ENCODE peak calls at places on chromosomes 13 and 19, in five cellular contexts. One of them, this sample, is unnamed. For H3K4me1, the result is how much of the 10 kb centered on the place peaks cover.

GRCh38 chr13:52371736-52372247 is 34.2 kb downstream of the THSD1 start:
- DNase-seq in heart right ventricle: no peak
- DNase-seq in GM23338: no peak
- DNase-seq in tibial nerve: no peak
- DNase-seq in uterus: no peak
- DNase-seq in this sample: no peak

GRCh38 chr19:10424011-10424637 is 3.8 kb downstream of the PDE4A start:
- DNase-seq in GM23338: peak
- DNase-seq in heart right ventricle: peak
- DNase-seq in uterus: peak
- DNase-seq in tibial nerve: peak
- DNase-seq in this sample: peak

GRCh38 chr13:51643882-51644281 is 59.6 kb downstream of the WDFY2 start:
- DNase-seq in tibial nerve: no peak
- DNase-seq in heart right ventricle: no peak
- DNase-seq in GM23338: no peak
- DNase-seq in uterus: no peak
- DNase-seq in this sample: no peak

GRCh38 chr19:12778020-12778904 is 2.9 kb upstream of the HOOK2 start:
- DNase-seq in GM23338: peak
- DNase-seq in tibial nerve: no peak
- DNase-seq in uterus: peak
- DNase-seq in heart right ventricle: peak
- DNase-seq in this sample: peak

GRCh38 chr19:3245050-3245449 is 20.6 kb downstream of the CELF5 start:
- DNase-seq in GM23338: no peak
- DNase-seq in heart right ventricle: no peak
- DNase-seq in uterus: no peak
- DNase-seq in tibial nerve: no peak
- DNase-seq in this sample: no peak

GRCh38 chr19:10517361-10517759 is at the start of gene S1PR5:
- DNase-seq in tibial nerve: no peak
- DNase-seq in GM23338: peak
- DNase-seq in heart right ventricle: peak
- DNase-seq in uterus: no peak
- DNase-seq in this sample: peak

GRCh38 chr19:2055871-2056809 is 5.1 kb upstream of the MKNK2 start:
- DNase-seq in uterus: peak
- DNase-seq in heart right ventricle: peak
- DNase-seq in tibial nerve: no peak
- DNase-seq in GM23338: peak
- DNase-seq in this sample: peak

GRCh38 chr13:73035660-73036059 is 23.1 kb upstream of the KLF5 start:
- DNase-seq in GM23338: peak
- DNase-seq in heart right ventricle: no peak
- DNase-seq in uterus: no peak
- DNase-seq in tibial nerve: no peak
- DNase-seq in this sample: no peak

GRCh38 chr19:36528921-36529518 is 949 bp upstream of the ZNF260 start:
- DNase-seq in uterus: no peak
- DNase-seq in tibial nerve: no peak
- DNase-seq in GM23338: peak
- DNase-seq in heart right ventricle: no peak
- DNase-seq in this sample: no peak

GRCh38 chr13:80341098-80341701 is at the start of gene SPRY2:
- DNase-seq in tibial nerve: peak
- DNase-seq in GM23338: peak
- DNase-seq in uterus: peak
- DNase-seq in heart right ventricle: peak
- DNase-seq in this sample: peak

GRCh38 chr13:22915442-22916082 is 265.2 kb upstream of the SGCG start:
- DNase-seq in tibial nerve: no peak
- DNase-seq in GM23338: peak
- DNase-seq in uterus: peak
- DNase-seq in heart right ventricle: no peak
- DNase-seq in this sample: peak

GRCh38 chr19:17117250-17117789 is 41.7 kb downstream of the MYO9B start:
- DNase-seq in GM23338: no peak
- DNase-seq in heart right ventricle: no peak
- DNase-seq in tibial nerve: no peak
- DNase-seq in uterus: no peak
- DNase-seq in this sample: no peak

DNA sequence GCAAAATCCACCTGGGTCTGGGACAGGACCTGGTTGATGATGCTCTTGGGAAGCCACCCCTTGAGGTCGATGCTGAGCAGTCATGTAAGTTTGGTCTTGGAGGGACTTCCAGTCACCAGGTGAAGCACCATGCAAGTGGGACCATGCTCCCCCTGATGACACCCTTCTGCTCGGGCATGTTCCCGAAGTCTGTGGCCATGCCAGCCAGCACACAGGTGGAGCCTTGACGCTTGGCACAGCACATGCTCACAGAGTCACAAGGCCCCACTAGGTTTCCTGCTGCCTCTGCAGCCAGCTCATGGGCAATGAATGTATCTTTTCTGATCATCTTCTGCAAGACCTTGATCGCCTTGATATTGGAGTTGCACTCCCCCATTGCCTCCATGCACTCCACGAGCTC is 1920.2 kb downstream of the PCDH9 start:
- DNase-seq in heart right ventricle: no peak
- DNase-seq in GM23338: no peak
- DNase-seq in tibial nerve: no peak
- DNase-seq in uterus: no peak
- DNase-seq in this sample: no peak
- H3K4me1 ChIP-seq in heart right ventricle: under half
- H3K4me1 ChIP-seq in GM23338: under half
- H3K4me1 ChIP-seq in tibial nerve: under half
- H3K4me1 ChIP-seq in uterus: under half
- H3K4me1 ChIP-seq in this sample: under half

GRCh38 chr19:35144259-35144599 is 1.2 kb downstream of the FXYD7 start:
- DNase-seq in heart right ventricle: no peak
- DNase-seq in GM23338: no peak
- DNase-seq in tibial nerve: no peak
- DNase-seq in uterus: no peak
- DNase-seq in this sample: peak

GRCh38 chr19:35141627-35142401 is 1.2 kb upstream of the FXYD7 start:
- DNase-seq in uterus: no peak
- DNase-seq in GM23338: no peak
- DNase-seq in tibial nerve: no peak
- DNase-seq in heart right ventricle: no peak
- DNase-seq in this sample: no peak

GRCh38 chr19:35143818-35144217 is 763 bp downstream of the FXYD7 start:
- DNase-seq in GM23338: no peak
- DNase-seq in tibial nerve: no peak
- DNase-seq in heart right ventricle: no peak
- DNase-seq in uterus: no peak
- DNase-seq in this sample: no peak

GRCh38 chr19:35143231-35143715 is at the start of gene FXYD7:
- DNase-seq in heart right ventricle: no peak
- DNase-seq in GM23338: peak
- DNase-seq in uterus: no peak
- DNase-seq in tibial nerve: no peak
- DNase-seq in this sample: peak

DNA sequence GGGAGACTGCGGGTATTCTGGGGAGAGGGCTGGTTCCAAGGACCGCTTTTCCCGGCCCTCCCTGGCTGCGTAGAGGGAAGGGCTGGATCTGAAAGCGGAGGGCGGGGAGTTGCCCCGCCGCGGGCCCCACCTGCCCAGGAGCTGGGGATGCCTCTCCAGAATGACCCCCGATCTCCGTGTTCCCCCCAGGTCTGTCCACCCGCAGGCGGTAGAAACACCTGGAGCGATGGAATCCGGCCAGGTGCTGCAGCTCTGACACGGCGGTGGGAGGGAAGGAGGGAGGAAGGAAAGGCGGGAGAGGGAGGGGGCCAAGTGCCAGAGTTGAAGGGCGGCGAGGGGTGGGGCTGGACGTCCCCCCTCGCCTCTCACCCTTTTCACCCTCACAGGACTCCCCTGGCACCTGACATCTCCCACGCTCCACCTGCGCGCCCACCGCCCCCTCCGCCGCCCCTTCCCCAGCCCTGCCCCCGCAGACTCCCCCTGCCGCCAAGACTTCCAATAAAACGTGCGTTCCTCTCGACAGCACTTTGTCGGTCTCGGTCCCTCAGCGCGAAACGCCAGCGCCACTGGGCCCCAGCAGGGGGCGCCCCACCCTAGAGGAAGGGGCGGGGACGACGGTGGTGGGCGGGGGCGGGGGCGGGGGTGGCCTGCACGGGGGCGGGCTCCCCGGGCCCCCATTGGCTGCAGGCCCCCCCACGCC is 374 bp upstream of the FXYD7 start:
- DNase-seq in GM23338: peak
- DNase-seq in tibial nerve: no peak
- DNase-seq in uterus: no peak
- DNase-seq in heart right ventricle: no peak
- DNase-seq in this sample: peak
- TF ChIP-seq CTCF in GM23338: peak
- TF ChIP-seq CTCF in tibial nerve: peak
- TF ChIP-seq CTCF in uterus: no peak
- TF ChIP-seq CTCF in heart right ventricle: peak
- TF ChIP-seq CTCF in this sample: peak

GRCh38 chr13:40564342-40564997 is 102.0 kb downstream of the FOXO1 start:
- DNase-seq in tibial nerve: no peak
- DNase-seq in uterus: no peak
- DNase-seq in heart right ventricle: no peak
- DNase-seq in GM23338: no peak
- DNase-seq in this sample: no peak

GRCh38 chr13:40562975-40563349 is 103.5 kb downstream of the FOXO1 start:
- DNase-seq in heart right ventricle: no peak
- DNase-seq in GM23338: no peak
- DNase-seq in tibial nerve: no peak
- DNase-seq in uterus: no peak
- DNase-seq in this sample: no peak

GRCh38 chr13:40565282-40566148 is 100.9 kb downstream of the FOXO1 start:
- DNase-seq in tibial nerve: no peak
- DNase-seq in uterus: no peak
- DNase-seq in heart right ventricle: no peak
- DNase-seq in GM23338: no peak
- DNase-seq in this sample: no peak

GRCh38 chr13:40566811-40567210 is 99.6 kb downstream of the FOXO1 start:
- DNase-seq in heart right ventricle: no peak
- DNase-seq in GM23338: no peak
- DNase-seq in uterus: no peak
- DNase-seq in tibial nerve: no peak
- DNase-seq in this sample: no peak

GRCh38 chr13:40563350-40564125 is 102.9 kb downstream of the FOXO1 start:
- DNase-seq in tibial nerve: no peak
- DNase-seq in heart right ventricle: no peak
- DNase-seq in uterus: peak
- DNase-seq in GM23338: no peak
- DNase-seq in this sample: no peak
- H3K4me1 ChIP-seq in tibial nerve: under half
- H3K4me1 ChIP-seq in heart right ventricle: half or more
- H3K4me1 ChIP-seq in uterus: under half
- H3K4me1 ChIP-seq in GM23338: half or more
- H3K4me1 ChIP-seq in this sample: under half

GRCh38 chr13:105016266-105016665 is 1519.2 kb downstream of the EFNB2 start:
- DNase-seq in GM23338: no peak
- DNase-seq in tibial nerve: no peak
- DNase-seq in heart right ventricle: no peak
- DNase-seq in uterus: no peak
- DNase-seq in this sample: no peak

GRCh38 chr13:105019073-105019472 is 1516.4 kb downstream of the EFNB2 start:
- DNase-seq in uterus: no peak
- DNase-seq in GM23338: no peak
- DNase-seq in tibial nerve: no peak
- DNase-seq in heart right ventricle: no peak
- DNase-seq in this sample: no peak
- TF ChIP-seq CTCF in uterus: no peak
- TF ChIP-seq CTCF in GM23338: no peak
- TF ChIP-seq CTCF in tibial nerve: no peak
- TF ChIP-seq CTCF in heart right ventricle: no peak
- TF ChIP-seq CTCF in this sample: no peak